ENCODE peak calls at places on chromosomes 4 and X, in four cellular contexts. One of them, this sample, is unnamed.

GRCh38 chr4:148152868-148153630 is 289.2 kb downstream of the NR3C2 start:
- DNase-seq in GM12878: no peak
- DNase-seq in SK-N-SH: no peak
- DNase-seq in K562: no peak
- DNase-seq in this sample: no peak

GRCh38 chr4:170769857-170770256 is 680.1 kb upstream of the AADAT start:
- DNase-seq in GM12878: no peak
- DNase-seq in SK-N-SH: no peak
- DNase-seq in K562: no peak
- DNase-seq in this sample: no peak

GRCh38 chrX:10173331-10173900 is 16.6 kb downstream of the CLCN4 start:
- DNase-seq in K562: peak; percentile 77
- DNase-seq in GM12878: no peak
- DNase-seq in SK-N-SH: no peak
- DNase-seq in this sample: no peak

GRCh38 chr4:86453044-86453501 is 93.2 kb upstream of the MAPK10 start:
- DNase-seq in SK-N-SH: no peak
- DNase-seq in GM12878: no peak
- DNase-seq in K562: no peak
- DNase-seq in this sample: no peak

GRCh38 chr4:7802093-7802726 is 137.5 kb downstream of the AFAP1 start:
- DNase-seq in GM12878: no peak
- DNase-seq in SK-N-SH: peak; percentile 80
- DNase-seq in K562: peak; percentile 80
- DNase-seq in this sample: peak; percentile 66

GRCh38 chr4:72418458-72418857 is 150.6 kb downstream of the ADAMTS3 start:
- DNase-seq in SK-N-SH: peak; percentile 58
- DNase-seq in GM12878: no peak
- DNase-seq in K562: peak; percentile 36
- DNase-seq in this sample: no peak

GRCh38 chrX:2854918-2855317 is 26.2 kb downstream of the GYG2 start:
- DNase-seq in GM12878: no peak
- DNase-seq in K562: no peak
- DNase-seq in SK-N-SH: no peak
- DNase-seq in this sample: no peak

GRCh38 chr4:62644372-62644771 is 1444.2 kb downstream of the ADGRL3 start:
- DNase-seq in K562: peak; percentile 4
- DNase-seq in SK-N-SH: no peak
- DNase-seq in GM12878: no peak
- DNase-seq in this sample: no peak

GRCh38 chrX:112901821-112902732 is 61.4 kb upstream of the AMOT start:
- DNase-seq in GM12878: no peak
- DNase-seq in K562: no peak
- DNase-seq in SK-N-SH: peak; percentile 19
- DNase-seq in this sample: no peak

DNA sequence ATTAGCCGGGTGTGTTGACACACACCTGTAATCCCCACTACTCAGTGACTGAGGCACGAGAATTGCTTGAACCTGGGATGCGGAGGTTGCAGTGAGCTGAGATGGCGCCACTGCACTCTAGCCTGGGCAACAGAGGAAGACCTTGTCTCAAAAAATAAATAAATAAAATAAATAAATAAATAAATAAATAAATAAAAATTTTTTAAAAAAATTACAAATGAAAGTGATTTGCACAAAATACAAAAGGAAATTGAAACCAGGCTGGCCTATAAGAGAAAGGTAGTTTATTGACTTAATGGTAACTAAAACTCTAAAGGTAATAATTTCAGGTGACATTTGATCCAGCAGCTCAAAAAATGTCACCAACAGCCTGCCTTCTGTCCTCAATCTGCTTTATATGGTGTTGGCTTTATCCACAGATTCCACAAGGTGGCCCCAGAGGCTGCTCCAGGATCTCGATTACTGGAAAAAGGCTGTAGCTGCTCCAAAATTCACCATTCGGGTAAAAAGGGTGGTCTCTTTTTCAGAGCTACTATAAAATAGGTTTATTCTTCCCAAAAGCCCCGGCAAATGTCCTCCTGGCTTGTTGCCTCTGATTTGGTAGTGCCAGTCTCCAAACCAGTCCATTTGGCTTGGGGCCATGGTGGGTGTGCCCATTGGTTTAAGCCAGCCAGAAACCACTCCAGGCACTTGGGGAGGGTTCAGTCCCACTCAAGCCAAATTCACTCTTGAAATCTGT is 61.4 kb upstream of the TRIM2 start:
- DNase-seq in SK-N-SH: peak; percentile 72
- DNase-seq in K562: peak; percentile 68
- DNase-seq in GM12878: no peak
- DNase-seq in this sample: peak; percentile 68
- TF ChIP-seq REST in SK-N-SH: no peak
- TF ChIP-seq REST in K562: no peak
- TF ChIP-seq REST in GM12878: no peak
- TF ChIP-seq REST in this sample: no peak

GRCh38 chr4:37068580-37068979 is 176.0 kb upstream of the NWD2 start:
- DNase-seq in K562: peak; percentile 14
- DNase-seq in SK-N-SH: no peak
- DNase-seq in GM12878: no peak
- DNase-seq in this sample: no peak

GRCh38 chr4:37066149-37066548 is 178.4 kb upstream of the NWD2 start:
- DNase-seq in SK-N-SH: no peak
- DNase-seq in GM12878: no peak
- DNase-seq in K562: peak; percentile 15
- DNase-seq in this sample: no peak
- TF ChIP-seq YY1 in SK-N-SH: no peak
- TF ChIP-seq YY1 in GM12878: no peak
- TF ChIP-seq YY1 in K562: no peak
- TF ChIP-seq YY1 in this sample: no peak

GRCh38 chr4:81572398-81572797 is 100.7 kb upstream of the RASGEF1B start:
- DNase-seq in GM12878: no peak
- DNase-seq in SK-N-SH: no peak
- DNase-seq in K562: no peak
- DNase-seq in this sample: no peak
- TF ChIP-seq REST in GM12878: no peak
- TF ChIP-seq REST in SK-N-SH: no peak
- TF ChIP-seq REST in K562: no peak
- TF ChIP-seq REST in this sample: no peak

DNA sequence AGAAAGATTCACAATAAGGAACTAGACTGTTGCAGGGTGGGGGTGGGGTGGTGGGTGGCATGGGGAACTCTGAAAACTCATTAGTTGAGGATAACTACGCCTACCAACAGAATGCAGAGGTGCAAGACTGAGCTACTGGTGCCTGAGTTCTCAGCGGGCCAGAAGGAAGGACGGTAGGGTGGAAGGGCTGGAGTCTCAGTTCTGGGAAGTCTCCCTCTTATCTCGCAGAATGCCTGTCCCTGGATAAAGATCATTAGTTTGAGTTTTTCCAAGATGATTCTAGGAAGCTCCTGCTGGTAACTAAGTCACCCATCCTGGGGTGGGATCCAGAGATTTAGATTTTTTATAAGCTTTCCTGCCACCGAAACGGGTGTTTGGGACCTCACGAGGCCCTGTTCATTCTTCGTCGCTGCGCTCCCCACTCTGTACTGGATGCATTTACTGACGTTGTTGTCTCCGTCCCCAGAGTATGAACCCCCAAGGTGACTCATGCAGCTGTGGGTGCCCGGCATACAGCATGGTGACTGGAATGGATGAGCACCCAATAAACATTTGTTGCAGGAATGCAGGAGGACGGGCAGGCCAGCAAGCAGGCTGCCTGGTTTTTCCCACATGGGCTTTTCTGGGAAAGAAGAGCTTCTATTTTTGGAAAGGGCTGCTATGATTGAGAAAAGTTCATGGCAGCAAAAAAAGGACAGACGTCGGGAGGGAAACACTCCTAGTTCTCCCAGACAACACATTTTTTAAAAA is 1.1 kb upstream of the SOD3 start:
- DNase-seq in GM12878: no peak
- DNase-seq in SK-N-SH: no peak
- DNase-seq in K562: no peak
- DNase-seq in this sample: no peak
- TF ChIP-seq YY1 in GM12878: no peak
- TF ChIP-seq YY1 in SK-N-SH: no peak
- TF ChIP-seq YY1 in K562: no peak
- TF ChIP-seq YY1 in this sample: no peak

GRCh38 chrX:40095588-40096394 is 2.0 kb downstream of the BCOR start:
- DNase-seq in SK-N-SH: peak; percentile 44
- DNase-seq in K562: peak; percentile 56
- DNase-seq in GM12878: no peak
- DNase-seq in this sample: no peak
- TF ChIP-seq REST in SK-N-SH: no peak
- TF ChIP-seq REST in K562: no peak
- TF ChIP-seq REST in GM12878: no peak
- TF ChIP-seq REST in this sample: no peak

DNA sequence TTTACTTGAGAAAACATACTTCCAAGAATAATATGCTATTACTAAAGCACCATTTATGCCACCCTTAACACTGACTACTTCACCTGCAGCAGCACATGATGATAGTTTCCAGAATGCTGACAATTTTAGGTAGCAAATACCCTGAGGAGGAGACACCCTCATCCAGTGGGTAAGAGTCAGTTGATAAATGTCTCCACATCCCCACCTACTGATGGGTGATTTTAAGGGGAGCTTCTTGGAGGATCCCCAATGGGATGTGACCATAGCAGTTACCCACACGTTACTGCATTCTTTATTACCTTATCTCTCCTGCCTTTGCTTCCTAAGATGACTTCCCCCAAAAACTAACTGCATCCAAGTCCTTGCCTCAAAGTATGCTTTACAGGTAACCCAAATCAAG is 131.2 kb upstream of the SMARCAD1 start:
- DNase-seq in K562: peak; percentile 39
- DNase-seq in GM12878: no peak
- DNase-seq in SK-N-SH: peak; percentile 9
- DNase-seq in this sample: no peak
- TF ChIP-seq YY1 in K562: no peak
- TF ChIP-seq YY1 in GM12878: no peak
- TF ChIP-seq YY1 in SK-N-SH: no peak
- TF ChIP-seq YY1 in this sample: no peak

GRCh38 chr4:11428701-11429571 is at the start of gene HS3ST1:
- DNase-seq in K562: no peak
- DNase-seq in SK-N-SH: peak; percentile 38
- DNase-seq in GM12878: no peak
- DNase-seq in this sample: peak; percentile 94
- TF ChIP-seq REST in K562: no peak
- TF ChIP-seq REST in SK-N-SH: no peak
- TF ChIP-seq REST in GM12878: no peak
- TF ChIP-seq REST in this sample: no peak

DNA sequence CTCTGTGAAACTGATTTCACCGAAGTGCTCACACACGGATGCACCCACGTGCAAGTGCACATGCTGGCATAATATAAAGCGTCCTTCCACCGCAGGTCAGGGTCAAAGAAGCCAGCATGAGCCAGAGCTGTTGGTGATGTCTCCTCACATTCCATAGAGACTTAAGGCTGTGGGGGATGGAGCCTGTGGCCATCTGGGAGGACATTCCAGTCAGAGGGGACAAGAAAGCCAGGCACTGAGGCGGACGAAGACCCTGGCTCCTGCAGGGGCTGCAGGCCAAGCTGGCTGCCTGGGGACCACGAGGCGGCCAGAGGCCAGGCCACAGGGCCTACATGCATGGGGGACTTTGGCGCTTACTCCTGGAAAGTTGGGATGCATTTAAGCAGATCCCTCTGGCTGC is 7.7 kb downstream of the RNF212 start:
- DNase-seq in GM12878: no peak
- DNase-seq in K562: no peak
- DNase-seq in SK-N-SH: no peak
- DNase-seq in this sample: no peak
- TF ChIP-seq YY1 in GM12878: no peak
- TF ChIP-seq YY1 in K562: no peak
- TF ChIP-seq YY1 in SK-N-SH: no peak
- TF ChIP-seq YY1 in this sample: no peak

DNA sequence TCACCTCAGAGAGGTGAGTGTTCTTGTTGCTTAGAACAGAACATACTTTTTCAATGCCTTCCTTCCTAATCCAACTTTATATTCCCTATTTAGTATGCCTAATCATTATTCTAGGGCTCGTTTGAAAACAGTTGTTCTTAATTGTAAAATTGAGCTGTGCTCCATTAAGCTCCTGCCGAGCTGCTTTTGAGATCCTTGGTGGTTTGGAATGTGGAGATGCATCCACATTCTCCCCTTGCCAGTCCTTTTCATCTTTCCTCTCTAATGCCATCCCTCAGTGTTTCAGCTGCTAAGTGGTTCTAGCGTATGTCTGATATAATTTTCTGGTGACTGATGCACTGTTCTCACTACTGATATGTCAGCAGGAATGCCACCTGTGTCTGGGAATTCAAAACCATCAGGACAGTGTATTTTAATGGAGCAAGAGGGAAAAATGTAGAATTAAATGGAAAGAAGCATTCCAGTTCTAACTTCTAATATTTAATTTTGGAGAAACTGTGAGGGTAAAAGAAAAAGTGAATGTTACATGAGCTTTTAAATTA is 1085.0 kb downstream of the CCSER1 start:
- DNase-seq in K562: no peak
- DNase-seq in SK-N-SH: no peak
- DNase-seq in GM12878: no peak
- DNase-seq in this sample: no peak
- TF ChIP-seq REST in K562: no peak
- TF ChIP-seq REST in SK-N-SH: no peak
- TF ChIP-seq REST in GM12878: no peak
- TF ChIP-seq REST in this sample: no peak

This sample was measured in HCT116.